ENCODE peak calls at places on chromosomes 2 and 18, in ten cellular contexts. N is A549, V is heart left ventricle, B is NB4, X is left ventricle myocardium inferior, D is H1, C is fibroblast of the aortic adventitia, T is right atrium auricular region, R is HFF-Myc, F is ovary. O is an unnamed sample.

GRCh38 chr18:44602380-44602779 is 78.3 kb upstream of the SETBP1 start:
- DNase-seq in N (no peak), V (no peak), B (no peak), X (no peak), D (no peak), C (peak; percentile 49), T (no peak), R (peak; percentile 82), F (no peak), O (no peak)

GRCh38 chr2:100244881-100245605 is 77.3 kb downstream of the LONRF2 start:
- DNase-seq in N (no peak), V (no peak), B (no peak), X (no peak), D (no peak), C (peak; percentile 19), T (no peak), R (no peak), F (no peak), O (no peak)

GRCh38 chr2:191514613-191515012 is 163.3 kb upstream of the NABP1 start:
- DNase-seq in N (no peak), V (no peak), B (no peak), X (no peak), D (no peak), C (no peak), T (peak; percentile 32), R (no peak), F (no peak), O (no peak)

GRCh38 chr2:49005261-49005660 is 149.1 kb downstream of the FSHR start:
- DNase-seq in N (no peak), V (no peak), B (no peak), X (no peak), D (no peak), C (no peak), T (no peak), R (no peak), F (no peak), O (no peak)

GRCh38 chr18:45467307-45467706 is 148.0 kb upstream of the SLC14A2 start:
- DNase-seq in N (no peak), V (no peak), B (peak; percentile 20), X (no peak), D (no peak), C (no peak), T (no peak), R (no peak), F (no peak), O (no peak)

GRCh38 chr2:174039551-174040416 is 74.6 kb upstream of the SP3 start:
- DNase-seq in N (peak; percentile 62), V (peak; percentile 87), B (peak; percentile 97), X (peak; percentile 89), D (peak; percentile 77), C (peak; percentile 97), T (peak; percentile 92), R (peak; percentile 96), F (peak; percentile 87), O (peak; percentile 92)

GRCh38 chr2:157326683-157327082 is 1.1 kb upstream of the ERMN start:
- DNase-seq in N (no peak), V (peak; percentile 28), B (no peak), X (no peak), D (no peak), C (no peak), T (no peak), R (no peak), F (no peak), O (no peak)

GRCh38 chr2:43067254-43068052 is 159.0 kb downstream of the ZFP36L2 start:
- DNase-seq in N (no peak), V (no peak), B (no peak), X (no peak), D (no peak), C (no peak), T (no peak), R (no peak), F (peak; percentile 6), O (no peak)

GRCh38 chr2:169029341-169029740 is 1.8 kb downstream of the ABCB11 start:
- DNase-seq in N (no peak), V (no peak), B (no peak), X (no peak), D (no peak), C (no peak), T (no peak), R (no peak), F (no peak), O (no peak)

GRCh38 chr18:63318882-63319382 is 637 bp downstream of the BCL2 start:
- DNase-seq in N (no peak), V (no peak), B (no peak), X (no peak), D (no peak), C (peak; percentile 12), T (no peak), R (no peak), F (no peak), O (no peak)

GRCh38 chr18:43869451-43870008 is 592.2 kb upstream of the SYT4 start:
- DNase-seq in N (no peak), V (no peak), B (no peak), X (no peak), D (no peak), C (peak; percentile 91), T (no peak), R (no peak), F (no peak), O (no peak)

GRCh38 chr2:140654565-140654964 is 1476.3 kb downstream of the LRP1B start:
- DNase-seq in N (no peak), V (no peak), B (no peak), X (no peak), D (no peak), C (peak; percentile 88), T (no peak), R (no peak), F (no peak), O (no peak)

GRCh38 chr18:23810396-23810795 is 121.1 kb downstream of the LAMA3 start:
- DNase-seq in N (no peak), V (no peak), B (no peak), X (no peak), D (no peak), C (no peak), T (no peak), R (no peak), F (no peak), O (no peak)

GRCh38 chr2:120826260-120826648 is 90.6 kb downstream of the GLI2 start:
- DNase-seq in N (no peak), V (peak; percentile 3), B (no peak), X (no peak), D (no peak), C (no peak), T (no peak), R (no peak), F (no peak), O (no peak)

DNA sequence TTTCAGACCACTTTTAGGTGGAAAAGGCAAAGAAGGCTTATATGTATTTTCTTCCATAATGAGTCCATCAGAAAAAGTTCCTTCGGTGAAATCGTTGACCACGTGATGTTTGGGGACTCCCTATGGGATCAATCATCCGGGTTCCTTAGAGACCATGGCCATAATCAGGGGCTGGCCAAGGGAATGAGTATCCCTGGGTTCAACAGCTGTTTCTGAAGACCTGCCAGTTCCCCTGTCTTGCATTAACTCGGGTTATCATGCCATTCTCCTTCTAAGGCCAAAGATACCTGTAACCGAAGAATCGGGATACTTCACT is 18.7 kb upstream of the TMEM177 start:
- DNase-seq in N (no peak), V (no peak), B (no peak), X (no peak), D (no peak), C (no peak), T (no peak), R (no peak), F (no peak), O (no peak)
- TF ChIP-seq CTCF in N (no peak), V (no peak), B (no peak), X (peak; percentile 3), D (no peak), C (no peak), T (no peak), R (no peak), F (no peak), O (no peak)

GRCh38 chr2:64914735-64915509 is 74.3 kb upstream of the SLC1A4 start:
- DNase-seq in N (no peak), V (no peak), B (peak; percentile 86), X (peak; percentile 29), D (no peak), C (peak; percentile 76), T (no peak), R (peak; percentile 36), F (peak; percentile 54), O (no peak)
- H3K4me3 ChIP-seq in N (no peak overlapping the region), V (no peak overlapping the region), B (no peak overlapping the region), X (no peak overlapping the region), D (no peak overlapping the region), C (no peak overlapping the region), T (no peak overlapping the region), R (no peak overlapping the region), F (no peak overlapping the region), O (no peak overlapping the region)

DNA sequence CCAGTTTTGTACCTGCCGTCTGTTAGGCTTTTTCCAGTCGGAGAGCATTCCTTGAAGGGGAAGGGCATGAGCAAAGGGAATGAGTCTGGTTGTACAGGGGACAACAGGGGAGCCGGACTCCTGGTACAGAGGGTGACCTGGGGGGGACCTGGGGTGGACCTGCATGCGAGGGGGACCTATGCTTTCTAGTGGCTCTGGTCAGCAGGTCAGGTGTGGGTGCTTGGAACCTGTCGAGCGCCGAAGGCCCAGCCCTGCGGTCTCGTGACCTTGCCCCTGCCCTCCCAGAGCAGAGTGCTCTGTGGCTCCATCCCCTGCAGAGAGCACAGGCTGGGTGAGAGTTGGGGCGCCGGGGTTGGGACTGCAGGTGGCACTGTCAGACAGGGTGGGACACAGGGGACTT is 96.7 kb upstream of the ASAP2 start:
- DNase-seq in N (no peak), V (no peak), B (no peak), X (no peak), D (no peak), C (no peak), T (no peak), R (no peak), F (no peak), O (no peak)
- TF ChIP-seq CTCF in N (no peak), V (no peak), B (no peak), X (no peak), D (no peak), C (no peak), T (no peak), R (no peak), F (no peak), O (no peak)

GRCh38 chr2:70949086-70949485 is 13.4 kb downstream of the ATP6V1B1 start:
- DNase-seq in N (no peak), V (no peak), B (no peak), X (no peak), D (no peak), C (no peak), T (no peak), R (no peak), F (no peak), O (no peak)

GRCh38 chr2:70946832-70947442 is 11.2 kb downstream of the ATP6V1B1 start:
- DNase-seq in N (peak; percentile 38), V (no peak), B (peak; percentile 77), X (no peak), D (no peak), C (peak; percentile 70), T (peak; percentile 71), R (peak; percentile 33), F (peak; percentile 20), O (peak; percentile 29)

GRCh38 chr2:70944291-70944690 is 8.6 kb downstream of the ATP6V1B1 start:
- DNase-seq in N (no peak), V (no peak), B (no peak), X (no peak), D (no peak), C (no peak), T (no peak), R (no peak), F (no peak), O (no peak)

GRCh38 chr2:70947556-70948184 is 12.0 kb downstream of the ATP6V1B1 start:
- DNase-seq in N (no peak), V (no peak), B (no peak), X (no peak), D (no peak), C (peak; percentile 41), T (no peak), R (peak; percentile 31), F (no peak), O (no peak)

GRCh38 chr2:70948350-70949003 is 12.8 kb downstream of the ATP6V1B1 start:
- DNase-seq in N (peak; percentile 79), V (peak; percentile 74), B (peak; percentile 77), X (peak; percentile 77), D (no peak), C (peak; percentile 77), T (peak; percentile 82), R (peak; percentile 44), F (peak; percentile 67), O (peak; percentile 76)
- H3K4me3 ChIP-seq in N (peak overlapping the region; percentile 4), V (peak overlapping the region; percentile 36), B (no peak overlapping the region), X (peak overlapping the region; percentile 42), D (peak overlapping the region; percentile 38), C (peak overlapping the region; percentile 49), T (peak overlapping the region; percentile 12), R (peak overlapping the region; percentile 53), F (no peak overlapping the region), O (no peak overlapping the region)